ENCODE peak calls at places on chromosomes 2 and 18, in ten cellular contexts. One of them, this sample, is unnamed.

GRCh38 chr2:159034728-159035127 is 66.3 kb downstream of the TANC1 start:
- DNase-seq in heart left ventricle: no peak
- DNase-seq in breast epithelium: no peak
- DNase-seq in body of pancreas: no peak
- DNase-seq in uterus: no peak
- DNase-seq in IMR-90: no peak
- DNase-seq in GM12878: peak; percentile 5
- DNase-seq in HCT116: no peak
- DNase-seq in vagina: no peak
- DNase-seq in A549: no peak
- DNase-seq in this sample: no peak

GRCh38 chr2:37326866-37327634 is 2.4 kb upstream of the PRKD3 start:
- DNase-seq in body of pancreas: no peak
- DNase-seq in vagina: no peak
- DNase-seq in GM12878: no peak
- DNase-seq in uterus: no peak
- DNase-seq in IMR-90: no peak
- DNase-seq in heart left ventricle: no peak
- DNase-seq in breast epithelium: no peak
- DNase-seq in HCT116: no peak
- DNase-seq in A549: no peak
- DNase-seq in this sample: no peak

GRCh38 chr18:35572644-35573043 is 8.9 kb upstream of the GALNT1 start:
- DNase-seq in uterus: no peak
- DNase-seq in HCT116: no peak
- DNase-seq in body of pancreas: no peak
- DNase-seq in GM12878: no peak
- DNase-seq in IMR-90: peak; percentile 67
- DNase-seq in heart left ventricle: no peak
- DNase-seq in vagina: no peak
- DNase-seq in breast epithelium: no peak
- DNase-seq in A549: no peak
- DNase-seq in this sample: no peak

GRCh38 chr2:168781191-168781818 is 21.1 kb upstream of the NOSTRIN start:
- DNase-seq in GM12878: no peak
- DNase-seq in body of pancreas: no peak
- DNase-seq in IMR-90: no peak
- DNase-seq in vagina: no peak
- DNase-seq in breast epithelium: no peak
- DNase-seq in heart left ventricle: no peak
- DNase-seq in uterus: no peak
- DNase-seq in HCT116: no peak
- DNase-seq in A549: no peak
- DNase-seq in this sample: no peak

GRCh38 chr2:234588054-234588430 is 91.2 kb upstream of the ARL4C start:
- DNase-seq in HCT116: no peak
- DNase-seq in IMR-90: no peak
- DNase-seq in vagina: no peak
- DNase-seq in breast epithelium: no peak
- DNase-seq in GM12878: no peak
- DNase-seq in body of pancreas: no peak
- DNase-seq in heart left ventricle: no peak
- DNase-seq in A549: no peak
- DNase-seq in uterus: no peak
- DNase-seq in this sample: no peak

GRCh38 chr18:80223581-80224148 is 23.6 kb downstream of the PARD6G start:
- DNase-seq in A549: no peak
- DNase-seq in body of pancreas: no peak
- DNase-seq in IMR-90: no peak
- DNase-seq in breast epithelium: no peak
- DNase-seq in vagina: peak; percentile 64
- DNase-seq in uterus: no peak
- DNase-seq in HCT116: no peak
- DNase-seq in heart left ventricle: no peak
- DNase-seq in GM12878: no peak
- DNase-seq in this sample: no peak

GRCh38 chr18:46073474-46074331 is 1.6 kb upstream of the PSTPIP2 start:
- DNase-seq in IMR-90: peak; percentile 69
- DNase-seq in HCT116: peak; percentile 51
- DNase-seq in A549: peak; percentile 55
- DNase-seq in breast epithelium: no peak
- DNase-seq in heart left ventricle: no peak
- DNase-seq in uterus: peak; percentile 44
- DNase-seq in GM12878: no peak
- DNase-seq in body of pancreas: peak; percentile 58
- DNase-seq in vagina: no peak
- DNase-seq in this sample: peak; percentile 72

GRCh38 chr18:79384151-79384807 is 11.5 kb upstream of the NFATC1 start:
- DNase-seq in A549: no peak
- DNase-seq in vagina: no peak
- DNase-seq in body of pancreas: no peak
- DNase-seq in breast epithelium: no peak
- DNase-seq in GM12878: no peak
- DNase-seq in HCT116: no peak
- DNase-seq in IMR-90: no peak
- DNase-seq in heart left ventricle: peak; percentile 44
- DNase-seq in uterus: no peak
- DNase-seq in this sample: peak; percentile 14

GRCh38 chr2:144587306-144587705 is 67.4 kb upstream of the ZEB2 start:
- DNase-seq in IMR-90: no peak
- DNase-seq in A549: no peak
- DNase-seq in body of pancreas: no peak
- DNase-seq in GM12878: no peak
- DNase-seq in heart left ventricle: no peak
- DNase-seq in uterus: no peak
- DNase-seq in breast epithelium: no peak
- DNase-seq in vagina: no peak
- DNase-seq in HCT116: no peak
- DNase-seq in this sample: no peak

GRCh38 chr2:194619368-194619767 is 1037.7 kb upstream of the SLC39A10 start:
- DNase-seq in GM12878: no peak
- DNase-seq in breast epithelium: no peak
- DNase-seq in uterus: no peak
- DNase-seq in body of pancreas: no peak
- DNase-seq in A549: no peak
- DNase-seq in HCT116: no peak
- DNase-seq in IMR-90: no peak
- DNase-seq in vagina: no peak
- DNase-seq in heart left ventricle: no peak
- DNase-seq in this sample: no peak

GRCh38 chr18:75112486-75113096 is 96.3 kb downstream of the PTGR3 start:
- DNase-seq in A549: no peak
- DNase-seq in breast epithelium: no peak
- DNase-seq in body of pancreas: no peak
- DNase-seq in HCT116: no peak
- DNase-seq in uterus: no peak
- DNase-seq in vagina: no peak
- DNase-seq in IMR-90: no peak
- DNase-seq in heart left ventricle: no peak
- DNase-seq in GM12878: no peak
- DNase-seq in this sample: no peak
- TF ChIP-seq POLR2A in A549: no peak
- TF ChIP-seq POLR2A in breast epithelium: no peak
- TF ChIP-seq POLR2A in body of pancreas: no peak
- TF ChIP-seq POLR2A in HCT116: no peak
- TF ChIP-seq POLR2A in uterus: no peak
- TF ChIP-seq POLR2A in vagina: no peak
- TF ChIP-seq POLR2A in IMR-90: no peak
- TF ChIP-seq POLR2A in heart left ventricle: no peak
- TF ChIP-seq POLR2A in GM12878: no peak
- TF ChIP-seq POLR2A in this sample: no peak

GRCh38 chr18:23137093-23137640 is 1.9 kb downstream of the CABLES1 start:
- DNase-seq in GM12878: no peak
- DNase-seq in uterus: no peak
- DNase-seq in body of pancreas: no peak
- DNase-seq in heart left ventricle: no peak
- DNase-seq in vagina: no peak
- DNase-seq in IMR-90: no peak
- DNase-seq in breast epithelium: no peak
- DNase-seq in A549: no peak
- DNase-seq in HCT116: no peak
- DNase-seq in this sample: no peak
- H3K4me1 ChIP-seq in GM12878: peaks cover 23% of the 10 kb centered on the region
- H3K4me1 ChIP-seq in uterus: peaks cover 4% of the 10 kb centered on the region
- H3K4me1 ChIP-seq in body of pancreas: peaks cover 54% of the 10 kb centered on the region
- H3K4me1 ChIP-seq in heart left ventricle: peaks cover 6% of the 10 kb centered on the region
- H3K4me1 ChIP-seq in vagina: peaks cover 47% of the 10 kb centered on the region
- H3K4me1 ChIP-seq in IMR-90: peaks cover 26% of the 10 kb centered on the region
- H3K4me1 ChIP-seq in breast epithelium: no peaks in the 10 kb centered on the region
- H3K4me1 ChIP-seq in A549: peaks cover 36% of the 10 kb centered on the region
- H3K4me1 ChIP-seq in HCT116: peaks cover 47% of the 10 kb centered on the region
- H3K4me1 ChIP-seq in this sample: no peaks in the 10 kb centered on the region

DNA sequence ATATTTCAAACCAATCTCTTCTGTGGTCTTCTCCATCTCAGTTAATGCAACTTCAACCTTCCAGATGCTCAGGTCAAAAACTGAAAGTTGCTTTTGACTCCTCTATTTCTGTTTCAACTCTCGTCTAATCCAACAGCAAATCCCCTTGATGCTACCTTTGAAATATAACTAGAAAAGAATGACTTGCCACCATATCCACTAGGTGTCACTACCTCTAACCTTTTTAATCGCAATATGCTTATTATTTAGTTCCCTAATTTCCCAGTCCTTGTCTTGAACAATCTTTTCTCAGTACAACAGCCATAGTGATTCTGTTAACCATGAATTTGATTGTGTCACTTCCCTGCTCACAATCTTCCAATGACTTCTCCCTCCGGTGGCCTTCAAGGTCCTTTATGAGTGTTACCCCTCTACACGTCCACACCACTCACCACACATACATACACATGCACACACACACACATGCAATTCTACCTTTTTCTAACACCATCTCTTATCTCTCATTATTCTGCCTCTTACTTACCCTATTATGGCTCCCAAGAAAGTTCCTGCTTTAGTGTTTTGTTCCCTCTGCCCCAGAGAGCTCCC is 245.5 kb upstream of the KCNJ3 start:
- DNase-seq in IMR-90: no peak
- DNase-seq in breast epithelium: no peak
- DNase-seq in uterus: no peak
- DNase-seq in GM12878: peak; percentile 13
- DNase-seq in HCT116: peak; percentile 27
- DNase-seq in A549: peak; percentile 33
- DNase-seq in heart left ventricle: no peak
- DNase-seq in vagina: no peak
- DNase-seq in body of pancreas: no peak
- DNase-seq in this sample: no peak
- TF ChIP-seq POLR2A in IMR-90: no peak
- TF ChIP-seq POLR2A in breast epithelium: no peak
- TF ChIP-seq POLR2A in uterus: no peak
- TF ChIP-seq POLR2A in GM12878: no peak
- TF ChIP-seq POLR2A in HCT116: no peak
- TF ChIP-seq POLR2A in A549: no peak
- TF ChIP-seq POLR2A in heart left ventricle: no peak
- TF ChIP-seq POLR2A in vagina: no peak
- TF ChIP-seq POLR2A in body of pancreas: no peak
- TF ChIP-seq POLR2A in this sample: no peak

DNA sequence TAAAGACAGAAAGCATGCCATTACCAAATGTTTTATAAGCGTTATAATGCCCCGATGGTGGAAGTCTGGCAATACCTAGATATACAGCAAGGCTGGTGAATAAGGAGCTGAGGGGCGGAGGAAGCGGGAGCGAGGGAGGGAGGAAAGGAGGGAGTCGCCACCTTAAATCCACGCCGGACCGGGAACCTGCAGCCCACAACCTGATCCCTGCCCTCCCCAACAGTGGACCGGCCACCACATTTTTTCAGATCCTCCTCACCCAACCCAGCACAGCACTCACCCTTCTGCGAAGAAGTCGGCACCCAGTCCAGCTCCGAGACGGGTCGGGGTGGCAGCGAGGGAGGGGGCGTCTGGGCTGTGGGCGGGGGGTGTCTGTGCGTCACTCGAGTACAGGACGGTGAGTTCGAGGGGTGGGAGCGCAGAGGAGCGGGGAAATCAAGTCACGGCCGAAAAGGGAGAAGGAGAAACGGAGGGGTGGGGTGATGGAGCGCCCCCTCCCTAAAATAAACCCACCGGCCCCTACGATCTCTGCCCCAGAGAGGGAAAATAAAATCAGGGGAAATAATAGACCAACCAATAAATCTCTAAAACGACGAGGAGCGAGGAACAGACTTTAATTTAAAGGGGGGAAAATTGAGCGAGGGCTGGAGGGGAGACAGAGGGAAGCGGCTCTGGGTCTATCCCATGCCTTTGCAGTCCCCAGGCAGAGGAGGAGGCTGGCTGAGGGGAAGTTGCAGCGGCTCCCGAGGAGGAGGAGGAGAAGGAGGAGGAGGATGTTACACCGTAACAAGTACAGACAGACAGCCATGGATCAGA is 96.5 kb upstream of the SERTAD2 start:
- DNase-seq in breast epithelium: peak; percentile 63
- DNase-seq in vagina: no peak
- DNase-seq in HCT116: no peak
- DNase-seq in body of pancreas: peak; percentile 64
- DNase-seq in GM12878: no peak
- DNase-seq in heart left ventricle: peak; percentile 73
- DNase-seq in IMR-90: peak; percentile 33
- DNase-seq in uterus: peak; percentile 76
- DNase-seq in A549: peak; percentile 64
- DNase-seq in this sample: peak; percentile 63
- H3K4me1 ChIP-seq in breast epithelium: peaks cover 5% of the 10 kb centered on the region
- H3K4me1 ChIP-seq in vagina: peaks cover 34% of the 10 kb centered on the region
- H3K4me1 ChIP-seq in HCT116: peaks cover 67% of the 10 kb centered on the region
- H3K4me1 ChIP-seq in body of pancreas: peaks cover 14% of the 10 kb centered on the region
- H3K4me1 ChIP-seq in GM12878: peaks cover 3% of the 10 kb centered on the region
- H3K4me1 ChIP-seq in heart left ventricle: peaks cover 7% of the 10 kb centered on the region
- H3K4me1 ChIP-seq in IMR-90: peaks cover 2% of the 10 kb centered on the region
- H3K4me1 ChIP-seq in uterus: no peaks in the 10 kb centered on the region
- H3K4me1 ChIP-seq in A549: peaks cover 29% of the 10 kb centered on the region
- H3K4me1 ChIP-seq in this sample: peaks cover 23% of the 10 kb centered on the region

This sample was measured in Peyer's patch.